ENCODE peak calls at places on chromosome 5, in nine cellular contexts. F is neural progenitor cell; Y is NB4; L is NCI-H2081; I is mammary epithelial cell; U is AG09309; E is WTC11; C is CD8-positive, alpha-beta T cell; H is NCI-H524. B is an unnamed sample.

GRCh38 chr5:10585120-10585915 is 21.4 kb downstream of the ANKRD33B start:
- DNase-seq in Y (no peak), C (no peak), L (no peak), E (peak), F (no peak), I (no peak), U (no peak), H (no peak), B (peak)

GRCh38 chr5:153480401-153480800 is 10.1 kb upstream of the GRIA1 start:
- DNase-seq in U (no peak), C (no peak), Y (peak), H (no peak), E (no peak), F (no peak), L (no peak), I (peak), B (no peak)

GRCh38 chr5:38414348-38414747 is 142.1 kb downstream of the LIFR start:
- DNase-seq in Y (no peak), E (no peak), L (no peak), C (no peak), H (no peak), U (peak), F (no peak), I (no peak), B (no peak)

GRCh38 chr5:52893105-52893504 is 96.0 kb upstream of the ITGA2 start:
- DNase-seq in H (no peak), E (no peak), U (peak), F (no peak), L (no peak), Y (no peak), C (no peak), I (peak), B (no peak)

GRCh38 chr5:40483316-40483715 is 196.4 kb upstream of the PTGER4 start:
- DNase-seq in U (no peak), F (no peak), E (no peak), Y (no peak), C (no peak), H (no peak), L (no peak), I (peak), B (no peak)

GRCh38 chr5:50711280-50711679 is 44.8 kb downstream of the PARP8 start:
- DNase-seq in E (no peak), I (no peak), U (no peak), H (no peak), C (peak), Y (peak), F (no peak), L (no peak), B (peak)

GRCh38 chr5:136066705-136067271 is 38.0 kb downstream of the TGFBI start:
- DNase-seq in C (no peak), U (peak), I (peak), L (no peak), E (no peak), F (no peak), Y (no peak), H (no peak), B (no peak)

GRCh38 chr5:56637321-56637920 is 177.9 kb upstream of the MAP3K1 start:
- DNase-seq in Y (no peak), H (no peak), I (no peak), U (no peak), E (no peak), C (no peak), F (no peak), L (no peak), B (no peak)

GRCh38 chr5:35372482-35372881 is 142.2 kb upstream of the PRLR start:
- DNase-seq in U (no peak), L (no peak), E (no peak), H (no peak), C (no peak), Y (no peak), I (no peak), F (no peak), B (no peak)

GRCh38 chr5:1298067-1298551 is 3.2 kb upstream of the TERT start:
- DNase-seq in L (no peak), E (no peak), I (no peak), H (no peak), C (no peak), U (no peak), Y (no peak), F (no peak), B (no peak)

GRCh38 chr5:132500931-132501628 is 10.5 kb upstream of the IRF1 start:
- DNase-seq in E (peak), Y (peak), C (peak), H (peak), U (no peak), F (peak), L (peak), I (no peak), B (peak)

GRCh38 chr5:111074244-111074643 is 2.7 kb downstream of the TSLP start:
- DNase-seq in H (no peak), I (no peak), U (no peak), L (no peak), E (no peak), C (no peak), Y (no peak), F (no peak), B (no peak)

GRCh38 chr5:179127136-179128040 is 67.2 kb downstream of the ZNF354C start:
- DNase-seq in C (no peak), Y (no peak), H (no peak), I (no peak), E (no peak), F (no peak), L (no peak), U (no peak), B (no peak)

GRCh38 chr5:117463836-117464235 is 889.2 kb upstream of the SEMA6A start:
- DNase-seq in C (no peak), H (peak), I (peak), U (no peak), F (no peak), E (no peak), L (no peak), Y (no peak), B (no peak)

GRCh38 chr5:59038169-59039002 is 455.5 kb downstream of the RAB3C start:
- DNase-seq in Y (peak), E (peak), L (no peak), H (no peak), F (peak), C (peak), U (no peak), I (no peak), B (peak)

GRCh38 chr5:14429614-14430013 is 152.0 kb upstream of the OTULINL start:
- DNase-seq in E (no peak), C (no peak), U (no peak), L (no peak), I (no peak), F (no peak), H (no peak), Y (no peak), B (no peak)

GRCh38 chr5:112004867-112005532 is 248.0 kb upstream of the NREP start:
- DNase-seq in C (no peak), U (no peak), Y (no peak), I (peak), F (no peak), H (no peak), E (no peak), L (no peak), B (no peak)

GRCh38 chr5:149280802-149281201 is 9.1 kb downstream of the AFAP1L1 start:
- DNase-seq in I (no peak), Y (no peak), H (no peak), E (no peak), F (no peak), L (no peak), U (no peak), C (no peak), B (no peak)

GRCh38 chr5:50969207-50970145 is 303.0 kb downstream of the PARP8 start:
- DNase-seq in C (no peak), E (peak), Y (no peak), I (no peak), U (no peak), L (peak), H (peak), F (peak), B (no peak)

GRCh38 chr5:169941542-169941941 is 38.8 kb downstream of the INSYN2B start:
- DNase-seq in H (no peak), E (no peak), U (no peak), I (no peak), L (no peak), F (no peak), Y (no peak), C (no peak), B (no peak)

GRCh38 chr5:179606071-179606909 is 17.2 kb downstream of the HNRNPH1 start:
- DNase-seq in H (no peak), C (no peak), L (no peak), F (no peak), Y (no peak), E (no peak), I (no peak), U (no peak), B (no peak)

GRCh38 chr5:136034976-136035375 is 6.2 kb downstream of the TGFBI start:
- DNase-seq in F (no peak), L (no peak), H (no peak), U (no peak), I (no peak), Y (no peak), C (no peak), E (no peak), B (no peak)